ENCODE peak calls at places on chromosome 22, in seven cellular contexts. One of them, this sample, is unnamed.

GRCh38 chr22:33271390-33272161 is 213.4 kb upstream of the SYN3 start:
- DNase-seq in NCI-H774: peak; percentile 29
- DNase-seq in astrocyte of the spinal cord: no peak
- DNase-seq in suprapubic skin: no peak
- DNase-seq in activated CD4-positive, CD25-positive, alpha-beta regulatory T cell: no peak
- DNase-seq in RPMI7951: no peak
- DNase-seq in non-pigmented ciliary epithelial cell: no peak
- DNase-seq in this sample: no peak

GRCh38 chr22:43327039-43327438 is 16.1 kb downstream of the SCUBE1 start:
- DNase-seq in NCI-H774: no peak
- DNase-seq in astrocyte of the spinal cord: no peak
- DNase-seq in suprapubic skin: no peak
- DNase-seq in activated CD4-positive, CD25-positive, alpha-beta regulatory T cell: no peak
- DNase-seq in RPMI7951: no peak
- DNase-seq in non-pigmented ciliary epithelial cell: no peak
- DNase-seq in this sample: no peak

GRCh38 chr22:50250555-50251471 is at the start of gene HDAC10:
- DNase-seq in NCI-H774: peak; percentile 38
- DNase-seq in astrocyte of the spinal cord: peak; percentile 78
- DNase-seq in suprapubic skin: no peak
- DNase-seq in activated CD4-positive, CD25-positive, alpha-beta regulatory T cell: peak; percentile 64
- DNase-seq in RPMI7951: peak; percentile 66
- DNase-seq in non-pigmented ciliary epithelial cell: no peak
- DNase-seq in this sample: no peak

GRCh38 chr22:35995345-35995744 is 33.3 kb downstream of the RBFOX2 start:
- DNase-seq in NCI-H774: no peak
- DNase-seq in astrocyte of the spinal cord: no peak
- DNase-seq in suprapubic skin: no peak
- DNase-seq in activated CD4-positive, CD25-positive, alpha-beta regulatory T cell: no peak
- DNase-seq in RPMI7951: peak; percentile 72
- DNase-seq in non-pigmented ciliary epithelial cell: no peak
- DNase-seq in this sample: no peak

GRCh38 chr22:41847300-41847699 is 14.4 kb downstream of the SREBF2 start:
- DNase-seq in NCI-H774: no peak
- DNase-seq in astrocyte of the spinal cord: no peak
- DNase-seq in suprapubic skin: no peak
- DNase-seq in activated CD4-positive, CD25-positive, alpha-beta regulatory T cell: no peak
- DNase-seq in RPMI7951: no peak
- DNase-seq in non-pigmented ciliary epithelial cell: no peak
- DNase-seq in this sample: no peak

GRCh38 chr22:37626556-37627075 is 12.9 kb upstream of the SH3BP1 start:
- DNase-seq in NCI-H774: no peak
- DNase-seq in astrocyte of the spinal cord: no peak
- DNase-seq in suprapubic skin: no peak
- DNase-seq in activated CD4-positive, CD25-positive, alpha-beta regulatory T cell: no peak
- DNase-seq in RPMI7951: no peak
- DNase-seq in non-pigmented ciliary epithelial cell: no peak
- DNase-seq in this sample: no peak

GRCh38 chr22:46363611-46364321 is 28.3 kb downstream of the TRMU start:
- DNase-seq in NCI-H774: no peak
- DNase-seq in astrocyte of the spinal cord: no peak
- DNase-seq in suprapubic skin: no peak
- DNase-seq in activated CD4-positive, CD25-positive, alpha-beta regulatory T cell: no peak
- DNase-seq in RPMI7951: no peak
- DNase-seq in non-pigmented ciliary epithelial cell: no peak
- DNase-seq in this sample: no peak

GRCh38 chr22:35587447-35587870 is 29.7 kb downstream of the MB start:
- DNase-seq in NCI-H774: no peak
- DNase-seq in astrocyte of the spinal cord: no peak
- DNase-seq in suprapubic skin: no peak
- DNase-seq in activated CD4-positive, CD25-positive, alpha-beta regulatory T cell: no peak
- DNase-seq in RPMI7951: no peak
- DNase-seq in non-pigmented ciliary epithelial cell: no peak
- DNase-seq in this sample: no peak

GRCh38 chr22:29359469-29359868 is 28.9 kb downstream of the AP1B1 start:
- DNase-seq in NCI-H774: no peak
- DNase-seq in astrocyte of the spinal cord: peak; percentile 76
- DNase-seq in suprapubic skin: peak; percentile 83
- DNase-seq in activated CD4-positive, CD25-positive, alpha-beta regulatory T cell: no peak
- DNase-seq in RPMI7951: peak; percentile 42
- DNase-seq in non-pigmented ciliary epithelial cell: no peak
- DNase-seq in this sample: no peak

GRCh38 chr22:48889887-48890692 is 937.6 kb downstream of the BRD1 start:
- DNase-seq in NCI-H774: no peak
- DNase-seq in astrocyte of the spinal cord: no peak
- DNase-seq in suprapubic skin: peak; percentile 72
- DNase-seq in activated CD4-positive, CD25-positive, alpha-beta regulatory T cell: no peak
- DNase-seq in RPMI7951: no peak
- DNase-seq in non-pigmented ciliary epithelial cell: no peak
- DNase-seq in this sample: no peak

GRCh38 chr22:22830957-22831688 is 56.5 kb upstream of the IGLL5 start:
- DNase-seq in NCI-H774: no peak
- DNase-seq in astrocyte of the spinal cord: no peak
- DNase-seq in suprapubic skin: no peak
- DNase-seq in activated CD4-positive, CD25-positive, alpha-beta regulatory T cell: no peak
- DNase-seq in RPMI7951: no peak
- DNase-seq in non-pigmented ciliary epithelial cell: no peak
- DNase-seq in this sample: no peak

GRCh38 chr22:22460635-22461034 is 47.9 kb downstream of the ZNF280B start:
- DNase-seq in NCI-H774: no peak
- DNase-seq in astrocyte of the spinal cord: no peak
- DNase-seq in suprapubic skin: no peak
- DNase-seq in activated CD4-positive, CD25-positive, alpha-beta regulatory T cell: no peak
- DNase-seq in RPMI7951: no peak
- DNase-seq in non-pigmented ciliary epithelial cell: no peak
- DNase-seq in this sample: no peak

GRCh38 chr22:32558681-32559355 is 84.2 kb downstream of the FBXO7 start:
- DNase-seq in NCI-H774: no peak
- DNase-seq in astrocyte of the spinal cord: peak; percentile 71
- DNase-seq in suprapubic skin: peak; percentile 88
- DNase-seq in activated CD4-positive, CD25-positive, alpha-beta regulatory T cell: no peak
- DNase-seq in RPMI7951: peak; percentile 92
- DNase-seq in non-pigmented ciliary epithelial cell: no peak
- DNase-seq in this sample: peak; percentile 37

GRCh38 chr22:23409976-23410375 is 170.1 kb downstream of the IGLL1 start:
- DNase-seq in NCI-H774: no peak
- DNase-seq in astrocyte of the spinal cord: no peak
- DNase-seq in suprapubic skin: peak; percentile 20
- DNase-seq in activated CD4-positive, CD25-positive, alpha-beta regulatory T cell: no peak
- DNase-seq in RPMI7951: no peak
- DNase-seq in non-pigmented ciliary epithelial cell: no peak
- DNase-seq in this sample: no peak

GRCh38 chr22:24033731-24034130 is 22.6 kb downstream of the CABIN1 start:
- DNase-seq in NCI-H774: no peak
- DNase-seq in astrocyte of the spinal cord: no peak
- DNase-seq in suprapubic skin: no peak
- DNase-seq in activated CD4-positive, CD25-positive, alpha-beta regulatory T cell: no peak
- DNase-seq in RPMI7951: no peak
- DNase-seq in non-pigmented ciliary epithelial cell: no peak
- DNase-seq in this sample: no peak

GRCh38 chr22:20781272-20781990 is 7.5 kb downstream of the SERPIND1 start:
- DNase-seq in NCI-H774: no peak
- DNase-seq in astrocyte of the spinal cord: no peak
- DNase-seq in suprapubic skin: no peak
- DNase-seq in activated CD4-positive, CD25-positive, alpha-beta regulatory T cell: no peak
- DNase-seq in RPMI7951: no peak
- DNase-seq in non-pigmented ciliary epithelial cell: no peak
- DNase-seq in this sample: no peak

GRCh38 chr22:29004647-29005371 is 56.8 kb downstream of the C22orf31 start:
- DNase-seq in NCI-H774: no peak
- DNase-seq in astrocyte of the spinal cord: peak; percentile 55
- DNase-seq in suprapubic skin: no peak
- DNase-seq in activated CD4-positive, CD25-positive, alpha-beta regulatory T cell: no peak
- DNase-seq in RPMI7951: no peak
- DNase-seq in non-pigmented ciliary epithelial cell: no peak
- DNase-seq in this sample: no peak

GRCh38 chr22:20156042-20156389 is 5.2 kb upstream of the CCDC188 start:
- DNase-seq in NCI-H774: no peak
- DNase-seq in astrocyte of the spinal cord: no peak
- DNase-seq in suprapubic skin: no peak
- DNase-seq in activated CD4-positive, CD25-positive, alpha-beta regulatory T cell: no peak
- DNase-seq in RPMI7951: no peak
- DNase-seq in non-pigmented ciliary epithelial cell: no peak
- DNase-seq in this sample: no peak

GRCh38 chr22:43142881-43143562 is at the start of gene MCAT:
- DNase-seq in NCI-H774: peak; percentile 70
- DNase-seq in astrocyte of the spinal cord: peak; percentile 76
- DNase-seq in suprapubic skin: peak; percentile 92
- DNase-seq in activated CD4-positive, CD25-positive, alpha-beta regulatory T cell: peak; percentile 62
- DNase-seq in RPMI7951: peak; percentile 74
- DNase-seq in non-pigmented ciliary epithelial cell: no peak
- DNase-seq in this sample: peak; percentile 13

GRCh38 chr22:39802682-39803081 is 90.9 kb downstream of the ENTHD1 start:
- DNase-seq in NCI-H774: no peak
- DNase-seq in astrocyte of the spinal cord: no peak
- DNase-seq in suprapubic skin: no peak
- DNase-seq in activated CD4-positive, CD25-positive, alpha-beta regulatory T cell: no peak
- DNase-seq in RPMI7951: no peak
- DNase-seq in non-pigmented ciliary epithelial cell: no peak
- DNase-seq in this sample: no peak

GRCh38 chr22:48574776-48575566 is 1252.7 kb downstream of the BRD1 start:
- DNase-seq in NCI-H774: no peak
- DNase-seq in astrocyte of the spinal cord: no peak
- DNase-seq in suprapubic skin: no peak
- DNase-seq in activated CD4-positive, CD25-positive, alpha-beta regulatory T cell: no peak
- DNase-seq in RPMI7951: no peak
- DNase-seq in non-pigmented ciliary epithelial cell: no peak
- DNase-seq in this sample: no peak

GRCh38 chr22:37469416-37470086 is 16.6 kb downstream of the MFNG start:
- DNase-seq in NCI-H774: no peak
- DNase-seq in astrocyte of the spinal cord: no peak
- DNase-seq in suprapubic skin: no peak
- DNase-seq in activated CD4-positive, CD25-positive, alpha-beta regulatory T cell: no peak
- DNase-seq in RPMI7951: no peak
- DNase-seq in non-pigmented ciliary epithelial cell: no peak
- DNase-seq in this sample: no peak

GRCh38 chr22:26547426-26547825 is 35.2 kb upstream of the TFIP11 start:
- DNase-seq in NCI-H774: no peak
- DNase-seq in astrocyte of the spinal cord: no peak
- DNase-seq in suprapubic skin: no peak
- DNase-seq in activated CD4-positive, CD25-positive, alpha-beta regulatory T cell: no peak
- DNase-seq in RPMI7951: no peak
- DNase-seq in non-pigmented ciliary epithelial cell: no peak
- DNase-seq in this sample: no peak

GRCh38 chr22:29079218-29079901 is 6.5 kb downstream of the KREMEN1 start:
- DNase-seq in NCI-H774: peak; percentile 31
- DNase-seq in astrocyte of the spinal cord: peak; percentile 36
- DNase-seq in suprapubic skin: no peak
- DNase-seq in activated CD4-positive, CD25-positive, alpha-beta regulatory T cell: no peak
- DNase-seq in RPMI7951: peak; percentile 71
- DNase-seq in non-pigmented ciliary epithelial cell: no peak
- DNase-seq in this sample: no peak

GRCh38 chr22:20741634-20742581 is 32.0 kb upstream of the SERPIND1 start:
- DNase-seq in NCI-H774: no peak
- DNase-seq in astrocyte of the spinal cord: peak; percentile 18
- DNase-seq in suprapubic skin: no peak
- DNase-seq in activated CD4-positive, CD25-positive, alpha-beta regulatory T cell: peak; percentile 18
- DNase-seq in RPMI7951: peak; percentile 31
- DNase-seq in non-pigmented ciliary epithelial cell: no peak
- DNase-seq in this sample: no peak

GRCh38 chr22:28394711-28395110 is 284.9 kb downstream of the TTC28 start:
- DNase-seq in NCI-H774: no peak
- DNase-seq in astrocyte of the spinal cord: no peak
- DNase-seq in suprapubic skin: no peak
- DNase-seq in activated CD4-positive, CD25-positive, alpha-beta regulatory T cell: no peak
- DNase-seq in RPMI7951: no peak
- DNase-seq in non-pigmented ciliary epithelial cell: no peak
- DNase-seq in this sample: no peak

GRCh38 chr22:31248965-31249940 is 37.2 kb downstream of the LIMK2 start:
- DNase-seq in NCI-H774: no peak
- DNase-seq in astrocyte of the spinal cord: no peak
- DNase-seq in suprapubic skin: no peak
- DNase-seq in activated CD4-positive, CD25-positive, alpha-beta regulatory T cell: no peak
- DNase-seq in RPMI7951: no peak
- DNase-seq in non-pigmented ciliary epithelial cell: no peak
- DNase-seq in this sample: no peak

GRCh38 chr22:46293591-46294260 is 2.9 kb upstream of the GTSE1 start:
- DNase-seq in NCI-H774: no peak
- DNase-seq in astrocyte of the spinal cord: peak; percentile 59
- DNase-seq in suprapubic skin: no peak
- DNase-seq in activated CD4-positive, CD25-positive, alpha-beta regulatory T cell: no peak
- DNase-seq in RPMI7951: no peak
- DNase-seq in non-pigmented ciliary epithelial cell: no peak
- DNase-seq in this sample: no peak

GRCh38 chr22:48947636-48948035 is 880.0 kb downstream of the BRD1 start:
- DNase-seq in NCI-H774: no peak
- DNase-seq in astrocyte of the spinal cord: no peak
- DNase-seq in suprapubic skin: no peak
- DNase-seq in activated CD4-positive, CD25-positive, alpha-beta regulatory T cell: no peak
- DNase-seq in RPMI7951: no peak
- DNase-seq in non-pigmented ciliary epithelial cell: no peak
- DNase-seq in this sample: no peak

GRCh38 chr22:39820266-39820665 is 73.3 kb downstream of the ENTHD1 start:
- DNase-seq in NCI-H774: no peak
- DNase-seq in astrocyte of the spinal cord: peak; percentile 79
- DNase-seq in suprapubic skin: no peak
- DNase-seq in activated CD4-positive, CD25-positive, alpha-beta regulatory T cell: no peak
- DNase-seq in RPMI7951: peak; percentile 80
- DNase-seq in non-pigmented ciliary epithelial cell: peak; percentile 37
- DNase-seq in this sample: peak; percentile 18

GRCh38 chr22:41239443-41240128 is 1.1 kb downstream of the CHADL start:
- DNase-seq in NCI-H774: no peak
- DNase-seq in astrocyte of the spinal cord: no peak
- DNase-seq in suprapubic skin: no peak
- DNase-seq in activated CD4-positive, CD25-positive, alpha-beta regulatory T cell: no peak
- DNase-seq in RPMI7951: no peak
- DNase-seq in non-pigmented ciliary epithelial cell: no peak
- DNase-seq in this sample: no peak

GRCh38 chr22:48884786-48885185 is 942.9 kb downstream of the BRD1 start:
- DNase-seq in NCI-H774: no peak
- DNase-seq in astrocyte of the spinal cord: no peak
- DNase-seq in suprapubic skin: peak; percentile 64
- DNase-seq in activated CD4-positive, CD25-positive, alpha-beta regulatory T cell: no peak
- DNase-seq in RPMI7951: no peak
- DNase-seq in non-pigmented ciliary epithelial cell: no peak
- DNase-seq in this sample: no peak

GRCh38 chr22:41940853-41941765 is 5.8 kb downstream of the CENPM start:
- DNase-seq in NCI-H774: peak; percentile 23
- DNase-seq in astrocyte of the spinal cord: peak; percentile 80
- DNase-seq in suprapubic skin: peak; percentile 94
- DNase-seq in activated CD4-positive, CD25-positive, alpha-beta regulatory T cell: peak; percentile 79
- DNase-seq in RPMI7951: peak; percentile 61
- DNase-seq in non-pigmented ciliary epithelial cell: peak; percentile 44
- DNase-seq in this sample: peak; percentile 64

GRCh38 chr22:37231406-37232139 is 12.5 kb downstream of the RAC2 start:
- DNase-seq in NCI-H774: no peak
- DNase-seq in astrocyte of the spinal cord: no peak
- DNase-seq in suprapubic skin: no peak
- DNase-seq in activated CD4-positive, CD25-positive, alpha-beta regulatory T cell: no peak
- DNase-seq in RPMI7951: no peak
- DNase-seq in non-pigmented ciliary epithelial cell: no peak
- DNase-seq in this sample: no peak

GRCh38 chr22:30776476-30776875 is 81.8 kb downstream of the OSBP2 start:
- DNase-seq in NCI-H774: no peak
- DNase-seq in astrocyte of the spinal cord: no peak
- DNase-seq in suprapubic skin: no peak
- DNase-seq in activated CD4-positive, CD25-positive, alpha-beta regulatory T cell: no peak
- DNase-seq in RPMI7951: no peak
- DNase-seq in non-pigmented ciliary epithelial cell: no peak
- DNase-seq in this sample: no peak

This sample was measured in AG04450.